ENCODE peak calls at places on chromosomes 12 and 14, in four cellular contexts. F is H9, R is neuronal stem cell, T is H1. D is an unnamed sample.

GRCh38 chr12:117646595-117646994 is 285.2 kb upstream of the NOS1 start:
- DNase-seq in T (no peak), R (no peak), F (no peak), D (no peak)

GRCh38 chr12:15000575-15000974 is 27.7 kb downstream of the PDE6H start:
- DNase-seq in F (no peak), T (no peak), R (no peak), D (no peak)

GRCh38 chr12:108855284-108856169 is 1.9 kb downstream of the SSH1 start:
- DNase-seq in R (no peak), F (no peak), T (no peak), D (peak; percentile 59)

GRCh38 chr12:52517005-52517835 is 3.0 kb downstream of the KRT5 start:
- DNase-seq in R (no peak), F (no peak), T (no peak), D (no peak)

GRCh38 chr14:20680843-20681347 is 3.5 kb upstream of the RNASE4 start:
- DNase-seq in R (no peak), T (no peak), F (no peak), D (no peak)

GRCh38 chr12:95218852-95219171 is 1.2 kb downstream of the VEZT start:
- DNase-seq in R (no peak), F (no peak), T (no peak), D (no peak)

GRCh38 chr14:75018684-75019083 is 16.0 kb downstream of the EIF2B2 start:
- DNase-seq in R (no peak), T (no peak), F (no peak), D (no peak)

GRCh38 chr12:27424631-27425230 is 21.8 kb upstream of the SMCO2 start:
- DNase-seq in T (no peak), R (no peak), F (no peak), D (peak; percentile 64)

GRCh38 chr12:12449533-12450025 is 92.7 kb downstream of the BORCS5 start:
- DNase-seq in F (no peak), R (no peak), T (no peak), D (no peak)

GRCh38 chr12:57816001-57816854 is 2.3 kb downstream of the AVIL start:
- DNase-seq in F (no peak), R (no peak), T (no peak), D (no peak)

GRCh38 chr12:115323223-115323905 is 639.4 kb upstream of the TBX3 start:
- DNase-seq in F (no peak), T (no peak), R (no peak), D (no peak)

GRCh38 chr12:85765443-85765842 is 70.8 kb downstream of the RASSF9 start:
- DNase-seq in F (no peak), T (no peak), R (no peak), D (no peak)

GRCh38 chr12:106078358-106079025 is 60.3 kb downstream of the NUAK1 start:
- DNase-seq in T (no peak), F (peak; percentile 27), R (no peak), D (no peak)

GRCh38 chr12:93484315-93484981 is 17.1 kb downstream of the MRPL42 start:
- DNase-seq in F (no peak), R (no peak), T (no peak), D (no peak)

GRCh38 chr12:1606021-1606622 is 11.7 kb upstream of the FBXL14 start:
- DNase-seq in F (peak; percentile 70), T (no peak), R (no peak), D (peak; percentile 93)

GRCh38 chr14:35406811-35407630 is 2.5 kb upstream of the NFKBIA start:
- DNase-seq in R (peak; percentile 36), T (no peak), F (no peak), D (peak; percentile 82)

GRCh38 chr12:32535260-32535999 is 136.1 kb downstream of the FGD4 start:
- DNase-seq in R (no peak), F (peak; percentile 61), T (no peak), D (peak; percentile 33)

GRCh38 chr14:30058401-30058800 is 130.8 kb upstream of the PRKD1 start:
- DNase-seq in T (no peak), R (no peak), F (no peak), D (no peak)

GRCh38 chr12:69527506-69528272 is 57.5 kb downstream of the FRS2 start:
- DNase-seq in T (no peak), R (no peak), F (no peak), D (no peak)

GRCh38 chr14:90513151-90514014 is 116.6 kb downstream of the CALM1 start:
- DNase-seq in T (no peak), F (peak; percentile 74), R (no peak), D (peak; percentile 63)

GRCh38 chr12:125431516-125431915 is 366.3 kb downstream of the AACS start:
- DNase-seq in R (no peak), T (no peak), F (peak; percentile 23), D (no peak)

GRCh38 chr12:107402041-107403022 is 283.3 kb upstream of the PWP1 start:
- DNase-seq in T (peak; percentile 81), F (peak; percentile 92), R (peak; percentile 44), D (peak; percentile 97)

GRCh38 chr12:16670456-16671050 is 64.6 kb upstream of the LMO3 start:
- DNase-seq in T (no peak), F (no peak), R (no peak), D (no peak)

GRCh38 chr12:23236056-23236455 is 611.1 kb downstream of the ETNK1 start:
- DNase-seq in T (no peak), R (no peak), F (no peak), D (no peak)

GRCh38 chr12:26514364-26514763 is 318.6 kb downstream of the ITPR2 start:
- DNase-seq in F (no peak), R (no peak), T (no peak), D (no peak)

GRCh38 chr12:128047266-128048060 is 219.5 kb upstream of the TMEM132C start:
- DNase-seq in R (no peak), T (no peak), F (no peak), D (no peak)

GRCh38 chr12:117485984-117486839 is 124.8 kb upstream of the NOS1 start:
- DNase-seq in F (no peak), T (no peak), R (no peak), D (no peak)

GRCh38 chr12:127175361-127175760 is 1091.6 kb upstream of the TMEM132C start:
- DNase-seq in R (no peak), F (no peak), T (no peak), D (no peak)

GRCh38 chr12:18158774-18159557 is 69.0 kb upstream of the RERGL start:
- DNase-seq in T (no peak), F (peak; percentile 41), R (no peak), D (peak; percentile 64)

GRCh38 chr12:132014092-132014914 is 64.6 kb downstream of the EP400 start:
- DNase-seq in R (no peak), T (no peak), F (no peak), D (no peak)

GRCh38 chr12:128509170-128509569 is 242.2 kb downstream of the TMEM132C start:
- DNase-seq in R (no peak), T (no peak), F (no peak), D (peak; percentile 58)

GRCh38 chr14:64465856-64466554 is 706 bp downstream of the AKAP5 start:
- DNase-seq in T (no peak), F (peak; percentile 60), R (peak; percentile 56), D (peak; percentile 92)

GRCh38 chr12:119781804-119782203 is 95.3 kb downstream of the CIT start:
- DNase-seq in T (no peak), R (no peak), F (no peak), D (no peak)

DNA sequence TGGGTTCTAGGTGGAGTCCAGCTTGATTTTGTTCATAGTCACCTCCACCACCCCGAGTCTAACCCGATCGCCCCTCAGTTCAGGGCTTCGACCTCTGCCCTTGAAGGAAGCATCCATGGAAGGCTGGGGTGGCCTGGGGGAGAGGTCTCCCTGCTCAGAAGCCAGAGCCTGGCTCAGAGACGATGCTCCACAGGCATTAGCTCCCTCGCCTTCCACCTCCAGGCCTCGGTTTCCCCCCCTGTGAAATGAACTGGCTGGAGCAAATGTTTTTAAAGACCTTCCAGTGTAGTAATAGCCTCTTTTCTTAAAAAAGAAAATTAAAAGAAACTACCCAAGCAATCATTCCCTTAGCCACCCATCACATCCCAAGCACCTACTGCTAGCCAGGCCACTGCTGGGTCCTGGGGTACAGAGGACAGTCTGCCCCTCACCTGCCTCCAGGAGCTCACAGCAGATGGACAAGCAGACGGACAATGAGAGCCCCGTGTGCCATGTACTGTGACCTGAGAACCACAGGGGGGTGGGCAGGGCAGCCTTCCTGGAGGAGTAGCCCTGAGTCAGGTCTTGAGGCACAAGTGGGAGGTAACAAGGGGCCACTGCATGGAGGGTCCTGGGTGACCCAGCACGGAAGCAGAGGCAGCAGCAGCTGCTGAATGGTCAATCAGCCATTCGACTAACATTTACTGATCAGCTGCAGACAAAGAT is 42.3 kb upstream of the EML1 start:
- DNase-seq in T (no peak), R (no peak), F (no peak), D (no peak)
- H2BK15ac ChIP-seq in T (peak overlapping the region; percentile 0), R (peak overlapping the region; percentile 38), F (no peak overlapping the region), D (no peak overlapping the region)

GRCh38 chr12:130164216-130164542 is 1.9 kb downstream of the FZD10 start:
- DNase-seq in T (no peak), R (no peak), F (no peak), D (no peak)

GRCh38 chr12:130162771-130163460 is 652 bp downstream of the FZD10 start:
- DNase-seq in R (no peak), F (peak; percentile 56), T (no peak), D (peak; percentile 23)

GRCh38 chr12:130164931-130165330 is 2.7 kb downstream of the FZD10 start:
- DNase-seq in T (no peak), F (peak; percentile 87), R (no peak), D (no peak)

GRCh38 chr12:130162267-130162666 is at the start of gene FZD10:
- DNase-seq in F (peak; percentile 88), R (peak; percentile 77), T (no peak), D (peak; percentile 72)

GRCh38 chr12:130163461-130164215 is 1.4 kb downstream of the FZD10 start:
- DNase-seq in R (no peak), F (peak; percentile 49), T (no peak), D (no peak)
- H3K27me3 ChIP-seq in R (peaks cover 27% of the 10 kb centered on the region), F (peaks cover 78% of the 10 kb centered on the region), T (peaks cover 89% of the 10 kb centered on the region), D (peaks cover 53% of the 10 kb centered on the region)

DNA sequence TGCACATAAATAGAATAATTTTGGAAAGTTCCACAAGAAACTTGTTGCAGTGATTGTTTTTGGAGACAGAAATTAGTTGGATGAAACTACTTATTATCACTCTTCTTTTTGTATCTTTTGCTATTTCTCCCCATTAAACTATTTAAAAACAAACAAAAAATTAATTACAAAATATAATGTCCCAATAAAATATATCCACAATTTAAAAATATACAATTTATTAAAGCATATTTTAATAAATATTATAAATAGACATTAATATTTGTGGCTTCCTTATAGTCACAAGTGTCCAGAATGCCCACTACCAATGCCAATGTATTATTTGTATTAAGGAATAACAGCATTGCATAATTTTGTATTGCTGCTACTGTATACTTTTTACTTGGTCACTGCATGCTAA is 52.5 kb upstream of the GCH1 start:
- DNase-seq in R (no peak), F (no peak), T (no peak), D (no peak)
- H2BK15ac ChIP-seq in R (no peak overlapping the region), F (no peak overlapping the region), T (no peak overlapping the region), D (no peak overlapping the region)

DNA sequence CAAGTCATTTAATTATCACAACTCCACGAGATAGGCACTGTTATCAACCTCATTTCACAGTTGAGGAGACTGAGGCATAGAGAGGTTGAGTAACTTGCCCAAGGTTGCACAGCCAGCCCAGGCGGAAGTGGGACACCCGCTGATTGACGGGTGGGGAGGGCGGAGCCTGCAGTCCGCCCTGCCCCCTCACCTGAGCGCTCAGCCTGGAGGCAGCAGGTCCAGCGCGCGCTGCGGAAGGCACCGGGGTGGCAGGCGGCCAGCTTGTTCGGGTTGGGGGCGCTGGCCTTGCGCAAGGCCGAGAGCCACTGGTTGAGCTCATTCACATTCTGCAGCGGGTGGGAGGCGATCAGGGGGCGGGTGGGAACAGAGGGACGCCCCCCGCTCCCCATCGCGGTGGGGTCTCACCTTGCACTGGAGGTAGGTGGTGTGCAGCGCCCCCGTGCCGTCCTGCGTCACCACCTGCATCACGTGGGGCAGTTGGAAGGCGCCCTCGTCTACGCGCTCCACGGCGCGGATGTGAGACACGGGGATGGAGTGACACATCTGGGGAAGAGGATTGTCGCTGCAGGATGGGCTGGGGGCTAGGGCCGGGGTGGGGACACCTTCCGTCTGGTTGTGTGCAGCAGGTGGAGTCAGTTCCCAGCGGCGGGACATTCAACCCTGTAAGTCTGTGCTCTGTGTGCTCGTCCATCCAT is 31.7 kb downstream of the RASAL1 start:
- DNase-seq in R (no peak), F (peak; percentile 94), T (peak; percentile 70), D (peak; percentile 89)
- H3K27me3 ChIP-seq in R (no peaks in the 10 kb centered on the region), F (no peaks in the 10 kb centered on the region), T (no peaks in the 10 kb centered on the region), D (no peaks in the 10 kb centered on the region)

D was measured in mesendoderm.